ENCODE peak calls at places on chromosomes 5 and 9, in seven cellular contexts. X, U, D, A, G, T and E are unnamed samples.

GRCh38 chr5:179259731-179260323 is 85.4 kb downstream of the ADAMTS2 start:
- DNase-seq in T (no peak), X (no peak), A (peak; percentile 15), D (peak; percentile 4), G (no peak), U (no peak), E (no peak)

GRCh38 chr9:129665008-129665771 is at the start of gene PRRX2:
- DNase-seq in X (peak; percentile 61), D (no peak), T (no peak), A (peak; percentile 44), G (peak; percentile 58), U (peak; percentile 77), E (no peak)

GRCh38 chr5:119347996-119348395 is 7.8 kb upstream of the TNFAIP8 start:
- DNase-seq in T (no peak), U (no peak), D (no peak), A (no peak), X (no peak), G (peak; percentile 83), E (peak; percentile 38)

GRCh38 chr9:33906769-33907168 is 89.8 kb downstream of the UBE2R2 start:
- DNase-seq in D (no peak), T (no peak), X (no peak), G (no peak), A (no peak), U (no peak), E (no peak)

GRCh38 chr5:41695920-41696582 is 174.2 kb downstream of the OXCT1 start:
- DNase-seq in A (no peak), G (peak; percentile 21), D (no peak), X (peak; percentile 8), T (no peak), U (no peak), E (no peak)

GRCh38 chr5:94362857-94363256 is 255.5 kb downstream of the KIAA0825 start:
- DNase-seq in D (no peak), T (no peak), A (no peak), U (no peak), G (no peak), X (no peak), E (no peak)

GRCh38 chr9:98230354-98230753 is 25.1 kb downstream of the TBC1D2 start:
- DNase-seq in D (no peak), X (no peak), T (no peak), U (no peak), G (no peak), A (no peak), E (no peak)

GRCh38 chr5:58410441-58410840 is 49.4 kb downstream of the PLK2 start:
- DNase-seq in T (no peak), X (no peak), U (no peak), D (no peak), G (peak; percentile 90), A (no peak), E (peak; percentile 45)

GRCh38 chr5:132110195-132110594 is 36.6 kb downstream of the CSF2 start:
- DNase-seq in X (no peak), U (no peak), T (no peak), A (no peak), D (no peak), G (no peak), E (no peak)

GRCh38 chr9:124149992-124150391 is 107.8 kb upstream of the NEK6 start:
- DNase-seq in G (no peak), U (no peak), A (no peak), D (no peak), T (no peak), X (no peak), E (no peak)

GRCh38 chr9:100014846-100015245 is 84.0 kb downstream of the ERP44 start:
- DNase-seq in A (no peak), D (no peak), X (no peak), T (no peak), G (no peak), U (no peak), E (no peak)

GRCh38 chr9:100011062-100011681 is 87.6 kb downstream of the ERP44 start:
- DNase-seq in G (peak; percentile 59), D (no peak), U (no peak), A (no peak), T (no peak), X (peak; percentile 48), E (peak; percentile 8)

GRCh38 chr9:100019541-100019940 is 79.3 kb downstream of the ERP44 start:
- DNase-seq in A (no peak), D (no peak), X (no peak), U (no peak), T (no peak), G (no peak), E (no peak)

DNA sequence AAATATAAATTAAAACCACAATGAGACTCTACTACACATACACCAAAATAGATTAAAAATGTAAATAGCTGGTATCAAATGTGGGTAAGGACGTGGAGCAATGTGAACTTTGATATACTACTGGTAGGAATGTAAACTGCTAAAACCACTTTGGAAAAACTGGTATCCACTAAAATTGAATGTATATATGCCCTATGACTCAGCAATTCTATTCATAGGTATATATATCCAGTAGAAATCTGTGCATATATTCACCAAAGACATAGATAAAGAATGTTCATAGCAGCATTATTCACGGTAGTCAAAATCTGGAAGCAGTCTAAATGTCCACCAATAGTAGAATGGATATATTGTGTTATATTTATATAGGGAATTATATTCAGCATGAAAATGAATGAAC is 85.2 kb downstream of the ERP44 start:
- DNase-seq in X (no peak), A (no peak), T (no peak), U (no peak), D (no peak), G (no peak), E (no peak)
- TF ChIP-seq CTCF in X (no peak), A (no peak), T (no peak), U (no peak), D (no peak), G (no peak), E (no peak)

GRCh38 chr9:101478906-101479305 is 43.3 kb upstream of the ALDOB start:
- DNase-seq in A (no peak), T (no peak), X (no peak), G (no peak), D (no peak), U (no peak), E (no peak)
- TF ChIP-seq CTCF in A (no peak), T (no peak), X (no peak), G (no peak), D (no peak), U (no peak), E (no peak)

GRCh38 chr5:14946813-14947640 is 75.4 kb upstream of the ANKH start:
- DNase-seq in G (no peak), D (no peak), X (peak; percentile 37), T (no peak), U (no peak), A (no peak), E (no peak)
- TF ChIP-seq CTCF in G (no peak), D (no peak), X (peak; percentile 6), T (peak; percentile 47), U (peak; percentile 3), A (peak; percentile 58), E (peak; percentile 20)

GRCh38 chr5:28012538-28012937 is 974.2 kb upstream of the CDH9 start:
- DNase-seq in A (no peak), X (no peak), T (no peak), D (no peak), U (no peak), G (no peak), E (no peak)
- TF ChIP-seq CTCF in A (no peak), X (no peak), T (no peak), D (no peak), U (no peak), G (no peak), E (no peak)

GRCh38 chr5:126808619-126809018 is 31.7 kb downstream of the LMNB1 start:
- DNase-seq in U (no peak), T (no peak), D (no peak), X (peak; percentile 31), A (no peak), G (peak; percentile 62), E (no peak)
- TF ChIP-seq CTCF in U (peak; percentile 7), T (peak; percentile 38), D (peak; percentile 35), X (no peak), A (peak; percentile 59), G (peak; percentile 48), E (peak; percentile 43)

DNA sequence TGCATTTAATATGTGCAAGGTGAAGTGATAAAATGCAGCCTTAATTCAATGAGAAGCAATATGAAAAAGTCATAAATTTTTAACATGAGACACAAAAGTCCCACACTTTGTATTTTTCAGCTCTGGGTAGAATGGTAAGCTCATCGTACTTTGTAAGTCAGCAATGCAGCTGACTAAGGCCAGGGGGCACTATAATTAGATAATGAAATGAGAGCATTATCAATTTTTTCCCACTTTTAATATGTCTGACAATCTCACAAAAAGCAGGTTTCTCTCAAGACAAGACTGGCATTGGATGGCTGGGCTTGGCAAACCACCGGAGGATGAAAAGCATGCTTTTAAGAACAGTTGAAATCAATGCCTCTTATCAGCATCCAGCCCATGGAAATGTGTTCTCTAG is 162.8 kb downstream of the FAM174A start:
- DNase-seq in D (no peak), U (no peak), X (no peak), A (no peak), G (no peak), T (no peak), E (no peak)
- TF ChIP-seq CTCF in D (no peak), U (no peak), X (no peak), A (no peak), G (peak; percentile 24), T (no peak), E (peak; percentile 4)